ENCODE peak calls at places on chromosome 7, in eight cellular contexts. L is NCI-H1092 treated with DMSO at 0.1 percent for 48 hours; H is AG04449; G is activated CD8-positive, alpha-beta memory T cell treated with anti-CD3 and anti-CD28 coated beads, Interleukin-2, amount 50 U/mL, for 48 hours; Y is mesenchymal stem cell; R is globus pallidus; E is amygdala; P is head of caudate nucleus. I is an unnamed sample.

GRCh38 chr7:3559178-3559765 is 258.2 kb downstream of the SDK1 start:
- DNase-seq in L (peak; percentile 14), E (no peak), H (peak; percentile 24), G (no peak), P (no peak), R (no peak), Y (peak; percentile 88), I (no peak)

GRCh38 chr7:118306771-118307170 is 82.3 kb downstream of the ANKRD7 start:
- DNase-seq in Y (peak; percentile 27), R (no peak), P (no peak), E (no peak), L (no peak), G (no peak), H (no peak), I (no peak)

GRCh38 chr7:54917613-54918406 is 101.0 kb upstream of the EGFR start:
- DNase-seq in G (no peak), H (no peak), P (no peak), E (no peak), Y (no peak), R (no peak), L (no peak), I (no peak)

GRCh38 chr7:20246236-20246635 is 29.1 kb upstream of the MACC1 start:
- DNase-seq in Y (no peak), R (no peak), P (no peak), E (no peak), L (no peak), G (no peak), H (no peak), I (no peak)

GRCh38 chr7:138282997-138283396 is 177.1 kb upstream of the TRIM24 start:
- DNase-seq in Y (no peak), P (no peak), E (no peak), R (no peak), L (no peak), H (no peak), G (no peak), I (no peak)

GRCh38 chr7:3321206-3321605 is 20.2 kb downstream of the SDK1 start:
- DNase-seq in E (no peak), Y (no peak), P (no peak), H (no peak), G (no peak), L (no peak), R (no peak), I (no peak)

GRCh38 chr7:67857698-67858097 is 861.1 kb downstream of the TYW1 start:
- DNase-seq in G (no peak), L (no peak), P (no peak), H (no peak), E (no peak), R (no peak), Y (no peak), I (no peak)

GRCh38 chr7:140364819-140365218 is 33.5 kb downstream of the SLC37A3 start:
- DNase-seq in G (no peak), H (no peak), E (no peak), P (no peak), R (no peak), Y (no peak), L (no peak), I (no peak)

GRCh38 chr7:112129655-112130323 is 76.4 kb downstream of the DOCK4 start:
- DNase-seq in E (no peak), P (no peak), H (no peak), R (no peak), L (peak; percentile 28), Y (no peak), G (no peak), I (no peak)

GRCh38 chr7:151060416-151061234 is 1.2 kb downstream of the SLC4A2 start:
- DNase-seq in E (peak; percentile 48), P (peak; percentile 54), Y (peak; percentile 49), H (no peak), G (no peak), L (peak; percentile 24), R (peak; percentile 61), I (peak; percentile 21)

GRCh38 chr7:6648815-6649104 is 11.6 kb downstream of the ZNF316 start:
- DNase-seq in H (no peak), R (no peak), E (no peak), P (no peak), G (no peak), L (no peak), Y (no peak), I (no peak)

GRCh38 chr7:75772081-75773077 is at the start of gene CCL26:
- DNase-seq in H (peak; percentile 40), Y (peak; percentile 71), P (no peak), G (no peak), E (no peak), R (no peak), L (no peak), I (no peak)

GRCh38 chr7:135914346-135914745 is 62.8 kb downstream of the MTPN start:
- DNase-seq in Y (no peak), P (no peak), E (no peak), G (no peak), H (no peak), R (no peak), L (peak; percentile 8), I (no peak)

GRCh38 chr7:107643407-107643806 is 17.2 kb upstream of the SLC26A4 start:
- DNase-seq in E (no peak), R (no peak), P (no peak), H (peak; percentile 29), L (no peak), Y (peak; percentile 26), G (no peak), I (no peak)

GRCh38 chr7:121083138-121083789 is 94.8 kb downstream of the CPED1 start:
- DNase-seq in E (no peak), G (no peak), R (no peak), Y (peak; percentile 77), L (no peak), P (no peak), H (no peak), I (no peak)

GRCh38 chr7:111090834-111091233 is at the start of gene LRRN3:
- DNase-seq in P (peak; percentile 72), Y (peak; percentile 9), G (peak; percentile 66), L (peak; percentile 87), H (no peak), E (peak; percentile 43), R (peak; percentile 78), I (peak; percentile 54)

GRCh38 chr7:149355390-149356048 is 93.5 kb downstream of the ZNF783 start:
- DNase-seq in Y (no peak), L (no peak), E (no peak), H (no peak), P (no peak), R (no peak), G (no peak), I (no peak)

GRCh38 chr7:155338632-155339320 is 41.1 kb downstream of the INSIG1 start:
- DNase-seq in L (no peak), H (no peak), R (no peak), P (no peak), E (no peak), G (peak; percentile 65), Y (no peak), I (no peak)

GRCh38 chr7:105829681-105830322 is 46.6 kb downstream of the ATXN7L1 start:
- DNase-seq in Y (peak; percentile 83), H (no peak), R (no peak), E (no peak), P (no peak), L (no peak), G (no peak), I (no peak)

GRCh38 chr7:106050743-106051110 is 61.4 kb downstream of the SYPL1 start:
- DNase-seq in Y (peak; percentile 76), H (no peak), R (no peak), G (no peak), L (no peak), E (no peak), P (no peak), I (no peak)

GRCh38 chr7:157136372-157136771 is 2.4 kb upstream of the UBE3C start:
- DNase-seq in L (peak; percentile 31), P (no peak), H (peak; percentile 76), G (no peak), R (no peak), E (no peak), Y (peak; percentile 68), I (no peak)

GRCh38 chr7:106966121-106966520 is 78.4 kb upstream of the PRKAR2B start:
- DNase-seq in H (no peak), L (no peak), R (no peak), E (no peak), G (no peak), Y (no peak), P (no peak), I (no peak)

GRCh38 chr7:101814081-101814995 is 3.1 kb upstream of the CUX1 start:
- DNase-seq in P (peak; percentile 71), Y (peak; percentile 68), E (peak; percentile 70), R (peak; percentile 60), G (peak; percentile 82), H (no peak), L (peak; percentile 22), I (peak; percentile 68)

GRCh38 chr7:7191137-7191536 is 8.8 kb downstream of the C1GALT1 start:
- DNase-seq in P (no peak), E (no peak), R (no peak), Y (no peak), G (no peak), H (no peak), L (no peak), I (no peak)

GRCh38 chr7:155230169-155230593 is 67.5 kb upstream of the INSIG1 start:
- DNase-seq in R (peak; percentile 91), H (peak; percentile 98), P (peak; percentile 76), L (no peak), Y (peak; percentile 91), E (peak; percentile 61), G (no peak), I (no peak)

GRCh38 chr7:32609463-32609862 is 114.2 kb downstream of the AVL9 start:
- DNase-seq in R (no peak), P (no peak), Y (no peak), H (no peak), G (no peak), E (no peak), L (no peak), I (no peak)

GRCh38 chr7:84043661-84044191 is 150.9 kb downstream of the SEMA3A start:
- DNase-seq in P (no peak), E (no peak), Y (no peak), R (no peak), L (no peak), H (no peak), G (no peak), I (no peak)

GRCh38 chr7:80186721-80187120 is 52.1 kb downstream of the GNAI1 start:
- DNase-seq in Y (no peak), E (no peak), R (peak; percentile 94), P (no peak), H (no peak), G (no peak), L (peak; percentile 11), I (no peak)

I was measured in activated naive CD4-positive, alpha-beta T cell treated with anti-CD3 and anti-CD28 coated beads, Interleukin-2, amount 50 U/mL, for 16 hours.